ENCODE peak calls at places on chromosomes 5 and 9, in five cellular contexts. One of them, this sample, is unnamed. For H3K4me1, the result is how much of the 10 kb centered on the place peaks cover.

GRCh38 chr9:127049044-127049443 is 73.4 kb downstream of the ANGPTL2 start:
- DNase-seq in aorta: peak
- DNase-seq in IMR-90: peak
- DNase-seq in left ventricle myocardium inferior: no peak
- DNase-seq in right cardiac atrium: no peak
- DNase-seq in this sample: no peak

GRCh38 chr9:97983524-97984187 is 515 bp downstream of the ANP32B start:
- DNase-seq in IMR-90: peak
- DNase-seq in left ventricle myocardium inferior: peak
- DNase-seq in aorta: peak
- DNase-seq in right cardiac atrium: peak
- DNase-seq in this sample: peak

GRCh38 chr9:95023217-95024003 is 294.1 kb downstream of the FANCC start:
- DNase-seq in aorta: peak
- DNase-seq in right cardiac atrium: peak
- DNase-seq in left ventricle myocardium inferior: peak
- DNase-seq in IMR-90: peak
- DNase-seq in this sample: peak

GRCh38 chr9:92247296-92247695 is 46.2 kb downstream of the IARS1 start:
- DNase-seq in right cardiac atrium: no peak
- DNase-seq in left ventricle myocardium inferior: no peak
- DNase-seq in IMR-90: peak
- DNase-seq in aorta: no peak
- DNase-seq in this sample: no peak

GRCh38 chr5:82165740-82166530 is 112.2 kb downstream of the RPS23 start:
- DNase-seq in IMR-90: peak
- DNase-seq in aorta: peak
- DNase-seq in left ventricle myocardium inferior: peak
- DNase-seq in right cardiac atrium: peak
- DNase-seq in this sample: no peak

GRCh38 chr5:959581-960531 is 48.7 kb upstream of the NKD2 start:
- DNase-seq in right cardiac atrium: peak
- DNase-seq in aorta: peak
- DNase-seq in left ventricle myocardium inferior: no peak
- DNase-seq in IMR-90: no peak
- DNase-seq in this sample: peak

GRCh38 chr5:89572696-89573095 is 689.7 kb upstream of the MEF2C start:
- DNase-seq in aorta: no peak
- DNase-seq in left ventricle myocardium inferior: no peak
- DNase-seq in right cardiac atrium: no peak
- DNase-seq in IMR-90: peak
- DNase-seq in this sample: no peak

GRCh38 chr5:153658606-153659005 is 168.1 kb downstream of the GRIA1 start:
- DNase-seq in IMR-90: no peak
- DNase-seq in right cardiac atrium: no peak
- DNase-seq in left ventricle myocardium inferior: no peak
- DNase-seq in aorta: no peak
- DNase-seq in this sample: no peak

GRCh38 chr9:2824564-2824963 is 19.3 kb downstream of the PUM3 start:
- DNase-seq in right cardiac atrium: peak
- DNase-seq in aorta: no peak
- DNase-seq in IMR-90: no peak
- DNase-seq in left ventricle myocardium inferior: no peak
- DNase-seq in this sample: no peak

GRCh38 chr9:88077071-88077617 is 61.1 kb downstream of the SPATA31C2 start:
- DNase-seq in IMR-90: no peak
- DNase-seq in left ventricle myocardium inferior: no peak
- DNase-seq in aorta: no peak
- DNase-seq in right cardiac atrium: no peak
- DNase-seq in this sample: no peak

GRCh38 chr9:129751841-129752801 is 721 bp downstream of the PTGES start:
- DNase-seq in right cardiac atrium: peak
- DNase-seq in left ventricle myocardium inferior: peak
- DNase-seq in aorta: no peak
- DNase-seq in IMR-90: no peak
- DNase-seq in this sample: no peak

GRCh38 chr5:116174111-116174510 is 89.3 kb downstream of the COMMD10 start:
- DNase-seq in right cardiac atrium: no peak
- DNase-seq in IMR-90: no peak
- DNase-seq in aorta: no peak
- DNase-seq in left ventricle myocardium inferior: no peak
- DNase-seq in this sample: no peak

GRCh38 chr9:117815948-117816347 is 111.7 kb downstream of the TLR4 start:
- DNase-seq in IMR-90: no peak
- DNase-seq in aorta: no peak
- DNase-seq in left ventricle myocardium inferior: no peak
- DNase-seq in right cardiac atrium: no peak
- DNase-seq in this sample: no peak

DNA sequence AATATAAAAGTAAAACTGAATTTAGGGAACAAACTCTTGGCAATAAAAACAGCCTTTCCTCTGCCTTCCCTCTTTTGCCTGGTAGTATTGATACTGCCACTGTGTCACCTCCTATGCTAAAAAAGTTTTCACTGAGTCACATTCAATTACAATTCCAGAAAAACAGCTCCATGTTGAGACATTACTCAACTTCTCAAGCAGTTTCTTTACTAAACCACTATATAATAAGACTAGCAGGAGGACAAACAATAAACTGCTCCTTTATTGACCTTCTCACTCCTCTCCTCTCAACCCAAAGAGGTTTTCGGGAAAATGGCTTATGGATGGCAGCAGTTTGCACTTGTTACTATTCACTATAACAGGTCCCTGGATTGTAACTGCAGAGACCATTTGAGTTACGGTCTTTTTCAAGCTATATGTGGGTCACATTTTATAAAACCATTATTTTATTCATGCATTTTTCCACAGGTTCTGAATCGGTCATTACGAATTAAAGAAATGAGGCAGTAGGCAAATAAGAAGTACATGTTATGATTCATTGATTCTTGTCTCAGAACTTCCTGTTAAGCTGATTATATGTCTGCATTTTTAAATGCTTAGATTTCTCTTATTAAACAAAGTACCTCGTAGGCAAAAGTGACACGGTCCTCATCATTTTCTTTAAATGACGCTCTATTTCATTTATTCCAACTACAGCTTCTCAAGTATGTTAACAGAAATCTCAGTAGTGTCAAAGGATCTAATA is 2.1 kb downstream of the ZDHHC21 start:
- DNase-seq in aorta: no peak
- DNase-seq in IMR-90: no peak
- DNase-seq in right cardiac atrium: no peak
- DNase-seq in left ventricle myocardium inferior: no peak
- DNase-seq in this sample: no peak
- H3K4me1 ChIP-seq in aorta: under half
- H3K4me1 ChIP-seq in IMR-90: under half
- H3K4me1 ChIP-seq in right cardiac atrium: under half
- H3K4me1 ChIP-seq in left ventricle myocardium inferior: under half
- H3K4me1 ChIP-seq in this sample: under half

GRCh38 chr9:121184463-121184862 is 17.2 kb downstream of the RAB14 start:
- DNase-seq in left ventricle myocardium inferior: no peak
- DNase-seq in aorta: no peak
- DNase-seq in IMR-90: no peak
- DNase-seq in right cardiac atrium: no peak
- DNase-seq in this sample: no peak

GRCh38 chr9:121182976-121183375 is 18.7 kb downstream of the RAB14 start:
- DNase-seq in aorta: no peak
- DNase-seq in left ventricle myocardium inferior: no peak
- DNase-seq in IMR-90: no peak
- DNase-seq in right cardiac atrium: no peak
- DNase-seq in this sample: no peak

GRCh38 chr9:121182437-121182836 is 19.2 kb downstream of the RAB14 start:
- DNase-seq in IMR-90: no peak
- DNase-seq in left ventricle myocardium inferior: no peak
- DNase-seq in right cardiac atrium: no peak
- DNase-seq in aorta: no peak
- DNase-seq in this sample: no peak

GRCh38 chr9:121185178-121185745 is 16.4 kb downstream of the RAB14 start:
- DNase-seq in left ventricle myocardium inferior: no peak
- DNase-seq in IMR-90: no peak
- DNase-seq in aorta: no peak
- DNase-seq in right cardiac atrium: no peak
- DNase-seq in this sample: no peak

DNA sequence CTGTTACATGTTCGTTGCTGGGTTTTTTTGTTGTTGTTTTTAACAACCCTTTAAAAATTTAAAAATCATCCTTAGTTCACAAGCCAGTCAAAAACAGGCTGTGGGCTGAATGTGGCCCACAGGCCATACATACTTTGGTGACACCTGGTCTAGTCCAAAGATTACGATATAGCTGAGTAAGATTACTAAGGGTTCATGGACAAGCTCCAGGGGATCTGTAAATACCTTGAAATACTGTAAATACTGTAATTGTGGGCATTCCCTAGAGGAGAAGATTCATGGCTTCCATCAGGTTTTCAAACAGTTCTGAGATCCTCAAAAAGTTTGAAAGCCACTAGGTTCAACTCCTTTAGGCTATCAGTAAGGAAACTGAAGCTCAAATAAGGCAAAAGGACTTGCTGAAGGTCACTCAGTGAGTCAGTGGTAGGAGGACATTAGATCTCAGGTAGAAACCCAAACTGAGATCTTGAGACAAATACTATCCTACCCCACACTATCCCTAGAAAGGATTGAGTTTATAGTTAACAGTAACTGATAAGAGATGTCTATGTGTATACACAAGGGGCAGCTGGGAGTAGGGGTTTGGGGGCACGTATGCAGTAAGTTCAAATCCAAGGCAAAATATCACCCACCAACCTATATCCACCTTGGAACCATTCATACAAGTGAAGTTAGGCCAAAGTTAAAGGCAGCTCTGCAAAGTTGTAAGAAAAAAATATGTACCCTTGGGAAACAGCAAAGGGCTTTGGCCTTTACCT is 17.8 kb downstream of the RAB14 start:
- DNase-seq in right cardiac atrium: no peak
- DNase-seq in left ventricle myocardium inferior: no peak
- DNase-seq in IMR-90: no peak
- DNase-seq in aorta: no peak
- DNase-seq in this sample: no peak
- H3K4me1 ChIP-seq in right cardiac atrium: under half
- H3K4me1 ChIP-seq in left ventricle myocardium inferior: half or more
- H3K4me1 ChIP-seq in IMR-90: under half
- H3K4me1 ChIP-seq in aorta: under half
- H3K4me1 ChIP-seq in this sample: under half

DNA sequence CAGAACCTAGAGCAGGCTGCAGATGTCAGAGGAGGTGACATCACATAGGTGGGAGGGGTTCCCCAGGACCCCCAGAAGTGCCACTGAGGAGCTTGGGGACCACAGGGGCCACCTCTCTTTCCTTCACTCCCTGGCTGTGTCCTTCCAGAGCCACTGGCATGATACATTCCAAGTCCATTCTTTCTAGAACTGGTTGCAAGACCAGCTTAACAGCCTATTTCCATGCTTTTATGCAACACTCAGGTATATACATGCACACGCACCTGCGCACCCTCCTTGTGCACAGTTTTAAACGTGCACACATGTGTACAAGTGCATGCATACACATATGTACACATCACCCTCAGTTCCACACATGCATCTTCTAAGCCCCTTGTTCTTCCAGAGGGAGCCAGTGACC is 39.7 kb downstream of the SLC6A7 start:
- DNase-seq in IMR-90: no peak
- DNase-seq in left ventricle myocardium inferior: no peak
- DNase-seq in aorta: no peak
- DNase-seq in right cardiac atrium: no peak
- DNase-seq in this sample: no peak
- H3K4me1 ChIP-seq in IMR-90: under half
- H3K4me1 ChIP-seq in left ventricle myocardium inferior: under half
- H3K4me1 ChIP-seq in aorta: under half
- H3K4me1 ChIP-seq in right cardiac atrium: under half
- H3K4me1 ChIP-seq in this sample: under half

DNA sequence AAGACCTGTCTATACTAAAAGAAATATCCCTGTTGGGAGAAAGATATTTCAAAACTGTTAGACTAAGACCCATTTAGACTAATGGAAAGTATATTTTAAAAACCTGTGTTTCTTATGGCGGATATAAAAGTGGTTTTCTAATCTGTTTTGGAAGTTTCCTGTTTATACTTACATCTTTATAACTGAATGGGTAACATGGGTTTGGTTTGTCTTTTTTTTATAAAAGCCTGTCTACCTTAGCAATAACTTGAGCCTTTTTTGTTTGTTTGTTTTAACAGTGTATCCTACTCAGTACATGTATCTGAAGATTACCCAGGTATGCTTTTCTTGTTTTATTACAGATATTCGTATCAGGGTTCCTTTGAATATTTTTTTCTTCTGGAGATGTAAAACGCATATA is 83.4 kb downstream of the PARP8 start:
- DNase-seq in aorta: no peak
- DNase-seq in IMR-90: no peak
- DNase-seq in right cardiac atrium: no peak
- DNase-seq in left ventricle myocardium inferior: no peak
- DNase-seq in this sample: no peak
- H3K4me1 ChIP-seq in aorta: under half
- H3K4me1 ChIP-seq in IMR-90: under half
- H3K4me1 ChIP-seq in right cardiac atrium: under half
- H3K4me1 ChIP-seq in left ventricle myocardium inferior: under half
- H3K4me1 ChIP-seq in this sample: under half

GRCh38 chr5:96566775-96567174 is 95.4 kb upstream of the CAST start:
- DNase-seq in left ventricle myocardium inferior: no peak
- DNase-seq in aorta: no peak
- DNase-seq in IMR-90: no peak
- DNase-seq in right cardiac atrium: no peak
- DNase-seq in this sample: no peak
- H3K4me1 ChIP-seq in left ventricle myocardium inferior: under half
- H3K4me1 ChIP-seq in aorta: under half
- H3K4me1 ChIP-seq in IMR-90: under half
- H3K4me1 ChIP-seq in right cardiac atrium: under half
- H3K4me1 ChIP-seq in this sample: under half

GRCh38 chr5:73037545-73037944 is 81.7 kb downstream of the FCHO2 start:
- DNase-seq in aorta: no peak
- DNase-seq in IMR-90: no peak
- DNase-seq in left ventricle myocardium inferior: no peak
- DNase-seq in right cardiac atrium: no peak
- DNase-seq in this sample: no peak
- H3K4me1 ChIP-seq in aorta: under half
- H3K4me1 ChIP-seq in IMR-90: under half
- H3K4me1 ChIP-seq in left ventricle myocardium inferior: under half
- H3K4me1 ChIP-seq in right cardiac atrium: under half
- H3K4me1 ChIP-seq in this sample: under half